ENCODE peak calls at places on chromosomes 7 and 10, in five cellular contexts. O is SK-N-SH; I is activated naive CD8-positive, alpha-beta T cell treated with anti-CD3 and anti-CD28 coated beads, Interleukin-2, amount 50 U/mL, for 24 hours; A is germinal center; D is head of caudate nucleus. F is an unnamed sample.

GRCh38 chr10:71927669-71928592 is 36.3 kb upstream of the CHST3 start:
- DNase-seq in O (no peak), I (no peak), A (no peak), D (no peak), F (peak)

GRCh38 chr10:46528675-46529615 is 27.5 kb downstream of the GPRIN2 start:
- DNase-seq in O (no peak), I (no peak), A (no peak), D (no peak), F (no peak)

GRCh38 chr10:72310241-72310633 is 36.5 kb downstream of the DDIT4 start:
- DNase-seq in O (no peak), I (no peak), A (no peak), D (no peak), F (no peak)

GRCh38 chr10:122044045-122044661 is 55.2 kb downstream of the TACC2 start:
- DNase-seq in O (no peak), I (no peak), A (no peak), D (no peak), F (no peak)

GRCh38 chr7:114084381-114085312 is 165.8 kb upstream of the PPP1R3A start:
- DNase-seq in O (peak), I (no peak), A (peak), D (peak), F (no peak)

GRCh38 chr10:92946491-92946890 is 98.2 kb downstream of the EXOC6 start:
- DNase-seq in O (no peak), I (no peak), A (no peak), D (no peak), F (no peak)

GRCh38 chr10:88245974-88246511 is 337.1 kb downstream of the RNLS start:
- DNase-seq in O (no peak), I (no peak), A (no peak), D (no peak), F (peak)

GRCh38 chr7:111919690-111920179 is 286.5 kb downstream of the DOCK4 start:
- DNase-seq in O (no peak), I (no peak), A (no peak), D (no peak), F (peak)

GRCh38 chr7:157143788-157144187 is 5.1 kb downstream of the UBE3C start:
- DNase-seq in O (no peak), I (no peak), A (no peak), D (no peak), F (no peak)

GRCh38 chr7:117870405-117870905 is 2.8 kb downstream of the CTTNBP2 start:
- DNase-seq in O (no peak), I (no peak), A (no peak), D (no peak), F (no peak)

GRCh38 chr7:33970566-33970965 is 65.2 kb downstream of the BMPER start:
- DNase-seq in O (no peak), I (no peak), A (no peak), D (no peak), F (no peak)

GRCh38 chr10:124719213-124719851 is 24.8 kb downstream of the FAM53B start:
- DNase-seq in O (no peak), I (no peak), A (peak), D (peak), F (peak)

GRCh38 chr10:132319853-132320669 is 11.9 kb upstream of the LRRC27 start:
- DNase-seq in O (no peak), I (peak), A (no peak), D (no peak), F (peak)

GRCh38 chr10:26303366-26303765 is 86.8 kb downstream of the GAD2 start:
- DNase-seq in O (no peak), I (no peak), A (no peak), D (no peak), F (no peak)

GRCh38 chr7:101362334-101363195 is at the start of gene COL26A1:
- DNase-seq in O (peak), I (peak), A (peak), D (peak), F (no peak)

GRCh38 chr10:63217120-63217605 is 84.0 kb downstream of the NRBF2 start:
- DNase-seq in O (peak), I (no peak), A (peak), D (no peak), F (peak)